ENCODE peak calls at places on chromosome X, in six cellular contexts. A is adipocyte; D is HCT116; Q is neuronal stem cell; U is NT2/D1; S is CD4-positive, alpha-beta memory T cell. Y is an unnamed sample.

GRCh38 chrX:1025413-1025812 is 187.0 kb downstream of the CRLF2 start:
- DNase-seq in A (no peak), D (no peak), Q (no peak), U (no peak), S (no peak), Y (no peak)

GRCh38 chrX:148070504-148070877 is 89.4 kb downstream of the FMR1NB start:
- DNase-seq in A (no peak), D (no peak), Q (no peak), U (no peak), S (no peak), Y (no peak)

GRCh38 chrX:115988825-115989224 is 181.7 kb upstream of the AGTR2 start:
- DNase-seq in A (peak; percentile 22), D (no peak), Q (no peak), U (no peak), S (no peak), Y (no peak)

GRCh38 chrX:109732319-109732779 is 708 bp downstream of the ACSL4 start:
- DNase-seq in A (peak; percentile 58), D (no peak), Q (no peak), U (no peak), S (no peak), Y (peak; percentile 1)

GRCh38 chrX:37685452-37686347 is at the start of gene XK:
- DNase-seq in A (peak; percentile 44), D (peak; percentile 71), Q (peak; percentile 11), U (peak; percentile 73), S (peak; percentile 23), Y (peak; percentile 74)

GRCh38 chrX:110228453-110228852 is 89.4 kb downstream of the AMMECR1 start:
- DNase-seq in A (no peak), D (no peak), Q (no peak), U (no peak), S (no peak), Y (no peak)

GRCh38 chrX:13764284-13764683 is 29.7 kb downstream of the OFD1 start:
- DNase-seq in A (no peak), D (no peak), Q (no peak), U (no peak), S (no peak), Y (no peak)

GRCh38 chrX:76279007-76279406 is 106.1 kb downstream of the PBDC1 start:
- DNase-seq in A (peak; percentile 65), D (peak; percentile 22), Q (peak; percentile 39), U (peak; percentile 52), S (peak; percentile 42), Y (peak; percentile 7)

GRCh38 chrX:25006586-25007058 is 9.1 kb downstream of the ARX start:
- DNase-seq in A (no peak), D (no peak), Q (no peak), U (no peak), S (no peak), Y (no peak)

DNA sequence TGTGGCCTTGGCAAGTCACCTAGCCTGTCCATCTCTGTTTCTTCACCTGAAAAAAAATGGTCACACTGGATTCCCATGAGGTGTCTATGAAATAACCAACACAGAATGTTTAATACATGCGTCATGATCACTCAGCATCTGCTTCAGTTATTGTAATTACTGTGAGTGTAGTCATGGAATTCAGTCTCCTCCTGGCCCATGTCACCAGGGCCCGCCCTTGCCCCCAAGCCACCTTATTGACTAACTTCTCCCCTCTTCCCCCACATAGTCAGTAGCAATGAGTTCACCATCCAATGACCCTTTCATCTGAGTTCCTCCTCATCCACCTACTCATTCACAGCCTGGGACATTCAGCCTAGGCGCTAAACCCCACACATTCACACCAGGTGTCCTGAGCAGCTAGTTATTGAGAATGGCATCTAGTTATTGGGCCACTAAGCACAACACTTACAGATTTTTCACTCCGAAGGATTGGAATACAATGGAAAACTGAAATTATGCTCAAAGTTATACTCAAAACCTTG is 15.6 kb downstream of the PNMA6F start:
- DNase-seq in A (no peak), D (no peak), Q (no peak), U (no peak), S (no peak), Y (no peak)
- H3K9me3 ChIP-seq in A (no peaks in the 10 kb centered on the region), D (no peaks in the 10 kb centered on the region), Q (no peaks in the 10 kb centered on the region), U (no peaks in the 10 kb centered on the region), S (no peaks in the 10 kb centered on the region), Y (no peaks in the 10 kb centered on the region)

GRCh38 chrX:78322863-78323262 is 4.5 kb downstream of the CYSLTR1 start:
- DNase-seq in A (no peak), D (no peak), Q (no peak), U (no peak), S (no peak), Y (no peak)
- H3K4me3 ChIP-seq in A (no peak overlapping the region), D (no peak overlapping the region), Q (no peak overlapping the region), U (no peak overlapping the region), S (no peak overlapping the region), Y (no peak overlapping the region)

DNA sequence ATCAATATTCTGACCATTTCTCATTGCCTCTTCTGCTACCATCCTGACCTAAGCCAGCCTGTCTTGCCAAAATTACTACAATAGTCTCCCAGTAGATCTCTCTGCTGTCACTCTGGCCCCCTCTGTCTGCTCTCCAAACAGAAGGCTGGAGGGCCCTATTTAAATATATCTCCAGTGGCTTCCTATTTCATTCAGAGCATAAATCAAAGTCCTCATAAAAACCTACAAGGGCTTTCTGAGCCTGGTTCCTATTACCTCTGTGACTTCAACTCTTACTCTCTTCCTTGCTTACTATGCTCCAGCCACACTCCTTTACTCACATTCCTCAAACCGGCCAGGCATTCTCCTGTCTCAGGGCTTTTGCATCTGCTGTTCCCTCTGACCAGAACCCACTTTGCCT is 19.0 kb downstream of the IGSF1 start:
- DNase-seq in A (no peak), D (no peak), Q (no peak), U (no peak), S (no peak), Y (no peak)
- H3K9me3 ChIP-seq in A (peaks cover 7% of the 10 kb centered on the region), D (no peaks in the 10 kb centered on the region), Q (no peaks in the 10 kb centered on the region), U (no peaks in the 10 kb centered on the region), S (no peaks in the 10 kb centered on the region), Y (no peaks in the 10 kb centered on the region)

GRCh38 chrX:49058794-49059193 is at the start of gene CCDC120:
- DNase-seq in A (no peak), D (no peak), Q (no peak), U (no peak), S (no peak), Y (no peak)
- H3K4me3 ChIP-seq in A (no peak within 1 kb of the TSS), D (peak within 1 kb of the TSS; percentile 72), Q (no peak within 1 kb of the TSS), U (peak within 1 kb of the TSS; percentile 58), S (no peak within 1 kb of the TSS), Y (no peak within 1 kb of the TSS)

Y was measured in MG63.